ENCODE peak calls at places on chromosome 7, in six cellular contexts. Y is IMR-90, Z is mesenchymal stem cell, G is H9, E is H1, X is mesendoderm. I is an unnamed sample.

GRCh38 chr7:79876769-79877362 is 257.8 kb upstream of the GNAI1 start:
- DNase-seq in X (no peak), E (no peak), G (no peak), Z (peak; percentile 95), Y (peak; percentile 99), I (no peak)

GRCh38 chr7:1533255-1533568 is 2.7 kb downstream of the MAFK start:
- DNase-seq in X (no peak), Y (no peak), G (no peak), E (no peak), Z (no peak), I (no peak)

GRCh38 chr7:132899-133298 is 59.5 kb upstream of the FAM20C start:
- DNase-seq in Y (no peak), X (no peak), G (no peak), Z (no peak), E (no peak), I (no peak)

GRCh38 chr7:124462249-124462648 is 303.3 kb downstream of the GPR37 start:
- DNase-seq in G (no peak), Y (peak; percentile 94), X (no peak), Z (peak; percentile 80), E (no peak), I (no peak)

GRCh38 chr7:44634187-44634838 is 27.9 kb downstream of the OGDH start:
- DNase-seq in X (no peak), E (no peak), Y (peak; percentile 25), G (no peak), Z (no peak), I (no peak)

GRCh38 chr7:40583653-40584424 is 449.0 kb downstream of the SUGCT start:
- DNase-seq in X (no peak), Y (no peak), Z (no peak), G (no peak), E (no peak), I (no peak)

GRCh38 chr7:19113855-19114590 is 3.4 kb downstream of the TWIST1 start:
- DNase-seq in G (no peak), Z (peak; percentile 32), X (no peak), E (no peak), Y (peak; percentile 66), I (no peak)

GRCh38 chr7:134755422-134756022 is 23.9 kb upstream of the CALD1 start:
- DNase-seq in Z (peak; percentile 58), G (no peak), E (no peak), X (no peak), Y (no peak), I (no peak)

GRCh38 chr7:91005861-91006260 is 258.4 kb upstream of the FZD1 start:
- DNase-seq in G (no peak), Z (no peak), Y (no peak), X (no peak), E (no peak), I (no peak)

GRCh38 chr7:80172387-80172786 is 37.8 kb downstream of the GNAI1 start:
- DNase-seq in Y (no peak), X (no peak), Z (no peak), G (no peak), E (no peak), I (no peak)

GRCh38 chr7:21636694-21637093 is 93.9 kb downstream of the DNAH11 start:
- DNase-seq in X (no peak), G (no peak), Z (no peak), E (no peak), Y (no peak), I (no peak)

GRCh38 chr7:21641546-21641945 is 98.7 kb downstream of the DNAH11 start:
- DNase-seq in G (no peak), Z (no peak), X (peak; percentile 67), Y (no peak), E (no peak), I (no peak)

GRCh38 chr7:21642422-21642821 is 99.6 kb downstream of the DNAH11 start:
- DNase-seq in X (peak; percentile 98), E (no peak), Y (no peak), Z (peak; percentile 2), G (no peak), I (peak; percentile 15)

GRCh38 chr7:21639206-21639868 is 96.5 kb downstream of the DNAH11 start:
- DNase-seq in Z (no peak), X (no peak), E (no peak), Y (no peak), G (no peak), I (no peak)

GRCh38 chr7:21640150-21640549 is 97.3 kb downstream of the DNAH11 start:
- DNase-seq in E (no peak), G (no peak), X (no peak), Y (no peak), Z (no peak), I (no peak)
- H2BK15ac ChIP-seq in E (no peak overlapping the region), G (no peak overlapping the region), X (no peak overlapping the region), Y (no peak overlapping the region), Z (no peak overlapping the region), I (no peak overlapping the region)

DNA sequence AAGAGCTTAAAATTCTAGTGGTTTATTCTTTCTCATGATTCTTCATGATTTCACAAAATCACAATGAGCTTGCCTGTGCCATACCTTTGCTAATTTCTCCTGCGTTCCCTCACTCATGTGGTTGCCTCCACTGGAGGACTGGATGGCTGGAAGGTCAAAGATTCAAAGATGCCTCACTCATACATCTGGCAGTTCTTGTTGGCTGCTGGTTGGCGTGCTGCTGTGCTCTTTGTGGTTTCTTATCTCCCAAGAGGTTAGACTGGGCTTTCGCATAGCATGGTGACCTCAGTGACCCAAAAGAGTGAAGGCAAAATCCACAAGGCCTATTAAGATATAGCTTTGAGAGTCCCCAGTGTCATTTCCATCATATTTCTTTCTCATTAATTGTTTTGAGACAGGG is 877.6 kb upstream of the AUTS2 start:
- DNase-seq in Z (no peak), G (no peak), Y (peak; percentile 22), E (no peak), X (no peak), I (no peak)
- H2BK15ac ChIP-seq in Z (no peak overlapping the region), G (no peak overlapping the region), Y (no peak overlapping the region), E (no peak overlapping the region), X (no peak overlapping the region), I (no peak overlapping the region)

GRCh38 chr7:129238546-129238945 is 13.7 kb downstream of the AHCYL2 start:
- DNase-seq in Y (no peak), E (no peak), Z (no peak), X (no peak), G (no peak), I (no peak)
- H2BK15ac ChIP-seq in Y (no peak overlapping the region), E (no peak overlapping the region), Z (no peak overlapping the region), X (no peak overlapping the region), G (no peak overlapping the region), I (no peak overlapping the region)

GRCh38 chr7:151838072-151838471 is 38.8 kb downstream of the PRKAG2 start:
- DNase-seq in X (no peak), Z (no peak), G (no peak), Y (no peak), E (no peak), I (no peak)

GRCh38 chr7:151836927-151837205 is 40.0 kb downstream of the PRKAG2 start:
- DNase-seq in Z (no peak), X (no peak), Y (no peak), E (no peak), G (no peak), I (no peak)

GRCh38 chr7:151838861-151839381 is 38.0 kb downstream of the PRKAG2 start:
- DNase-seq in Y (no peak), G (no peak), X (no peak), E (no peak), Z (no peak), I (no peak)

GRCh38 chr7:151836191-151836926 is 40.6 kb downstream of the PRKAG2 start:
- DNase-seq in Z (no peak), X (no peak), Y (no peak), E (no peak), G (no peak), I (no peak)

GRCh38 chr7:151837285-151838042 is 39.5 kb downstream of the PRKAG2 start:
- DNase-seq in G (peak; percentile 49), Y (no peak), X (peak; percentile 71), Z (no peak), E (no peak), I (peak; percentile 43)
- H2BK15ac ChIP-seq in G (no peak overlapping the region), Y (no peak overlapping the region), X (no peak overlapping the region), Z (no peak overlapping the region), E (no peak overlapping the region), I (peak overlapping the region; percentile 93)

DNA sequence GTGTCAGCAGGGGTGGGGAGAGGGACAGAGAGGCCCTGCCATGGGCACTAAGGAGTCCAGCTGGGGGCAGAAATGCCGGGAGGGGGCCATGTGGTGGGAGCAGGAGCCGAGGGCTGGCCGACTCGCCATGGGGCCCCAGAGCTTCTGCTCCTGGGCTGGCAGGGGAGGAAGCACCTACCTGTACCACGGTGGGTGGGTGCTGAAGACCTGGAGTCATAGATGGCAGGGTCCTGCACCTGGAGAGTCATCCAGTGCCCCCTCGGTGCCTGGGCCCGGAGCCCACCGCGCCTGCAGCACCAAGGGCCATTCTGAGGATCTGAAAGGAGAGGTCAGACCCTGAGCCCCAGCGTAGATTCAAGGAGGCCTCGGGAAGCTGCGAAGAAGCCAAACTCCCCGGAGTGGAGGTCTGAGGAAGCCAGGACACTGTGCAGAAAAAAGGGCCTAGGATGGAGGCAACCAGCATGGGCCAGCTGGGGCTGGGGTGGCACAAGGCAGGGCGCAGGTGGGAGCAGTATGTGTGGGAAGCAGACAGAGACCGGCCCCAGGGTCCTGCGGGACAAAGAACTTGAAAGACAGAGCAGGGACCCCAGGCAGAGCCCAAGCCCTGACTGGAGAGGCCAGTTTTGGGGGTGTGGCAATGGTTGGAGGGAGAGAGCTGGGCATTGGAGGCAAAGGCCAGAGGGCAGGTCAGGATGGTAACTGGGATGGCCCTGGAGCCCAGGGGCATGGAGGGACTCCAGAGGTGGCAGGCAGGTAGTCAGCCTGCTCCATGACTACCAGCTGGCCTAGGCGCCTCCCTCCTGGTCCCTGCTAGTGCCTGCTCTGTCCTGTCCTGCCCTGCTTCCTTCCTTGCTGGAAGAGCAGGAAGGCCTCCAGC is 26.7 kb upstream of the SMARCD3 start:
- DNase-seq in E (no peak), X (no peak), Z (no peak), G (no peak), Y (no peak), I (no peak)
- H2BK15ac ChIP-seq in E (peak overlapping the region; percentile 36), X (no peak overlapping the region), Z (peak overlapping the region; percentile 2), G (no peak overlapping the region), Y (no peak overlapping the region), I (peak overlapping the region; percentile 78)

GRCh38 chr7:131066635-131067034 is 261.0 kb upstream of the MKLN1 start:
- DNase-seq in Z (peak; percentile 67), Y (peak; percentile 65), G (no peak), E (no peak), X (no peak), I (no peak)

GRCh38 chr7:131057015-131057518 is 270.6 kb upstream of the MKLN1 start:
- DNase-seq in Z (peak; percentile 92), G (no peak), Y (peak; percentile 86), X (no peak), E (no peak), I (no peak)

GRCh38 chr7:131061158-131061557 is 266.5 kb upstream of the MKLN1 start:
- DNase-seq in G (no peak), Z (no peak), Y (no peak), E (no peak), X (no peak), I (no peak)

GRCh38 chr7:131057524-131058065 is 270.1 kb upstream of the MKLN1 start:
- DNase-seq in G (no peak), Z (peak; percentile 51), E (no peak), Y (no peak), X (no peak), I (no peak)

DNA sequence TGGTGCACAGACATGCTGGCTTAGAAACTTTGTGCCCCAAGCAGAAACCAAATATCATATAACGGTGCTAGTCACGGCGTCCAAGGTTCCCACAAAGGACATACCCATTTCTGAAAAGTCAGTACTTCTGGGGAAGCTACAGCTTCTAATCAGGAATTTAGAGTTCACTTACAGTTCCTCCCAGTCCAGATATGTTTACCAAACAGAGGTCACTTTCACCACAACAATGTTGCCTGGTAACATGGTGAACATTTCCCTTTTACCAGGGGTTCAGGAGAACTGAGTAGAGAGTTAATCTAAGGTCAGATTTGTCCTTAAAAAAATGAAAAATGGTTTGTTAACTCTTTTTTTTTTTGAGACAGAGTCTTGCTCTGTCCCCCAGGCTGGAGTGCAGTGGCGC is 265.9 kb upstream of the MKLN1 start:
- DNase-seq in G (no peak), Y (no peak), Z (peak; percentile 72), X (no peak), E (no peak), I (no peak)
- H2BK15ac ChIP-seq in G (no peak overlapping the region), Y (no peak overlapping the region), Z (no peak overlapping the region), X (no peak overlapping the region), E (no peak overlapping the region), I (no peak overlapping the region)

I was measured in neuronal stem cell.